ENCODE peak calls at places on chromosomes 3 and 15, in seven cellular contexts. I is Calu3, T is nephron progenitor cell, E is psoas muscle, U is ovary, X is cardiac fibroblast, G is ascending aorta. D is an unnamed sample.

GRCh38 chr3:169627073-169627472 is 36.4 kb downstream of the MECOM start:
- DNase-seq in U (no peak), X (no peak), T (no peak), E (no peak), I (no peak), G (no peak), D (no peak)

GRCh38 chr3:126553284-126553811 is 5.4 kb downstream of the C3orf22 start:
- DNase-seq in X (no peak), G (no peak), T (no peak), U (peak), I (no peak), E (no peak), D (no peak)

GRCh38 chr15:55168350-55168974 is 28.3 kb downstream of the RSL24D1 start:
- DNase-seq in G (no peak), I (peak), U (peak), T (peak), E (peak), X (peak), D (peak)

GRCh38 chr3:194150252-194150934 is 14.4 kb downstream of the HES1 start:
- DNase-seq in X (no peak), E (no peak), U (no peak), G (no peak), T (no peak), I (peak), D (peak)

GRCh38 chr3:132660745-132661067 is 577 bp downstream of the UBA5 start:
- DNase-seq in U (no peak), T (no peak), X (peak), G (no peak), I (no peak), E (no peak), D (no peak)

GRCh38 chr15:38252481-38253311 is at the start of gene SPRED1:
- DNase-seq in X (peak), T (peak), U (peak), I (peak), G (no peak), E (peak), D (peak)

GRCh38 chr15:62850318-62850717 is 192.2 kb upstream of the TPM1 start:
- DNase-seq in U (no peak), G (no peak), X (no peak), E (no peak), I (peak), T (no peak), D (no peak)

GRCh38 chr3:61847784-61848462 is 286.6 kb downstream of the PTPRG start:
- DNase-seq in U (peak), T (no peak), G (no peak), X (peak), I (no peak), E (peak), D (no peak)

GRCh38 chr3:8712871-8713360 is 20.7 kb upstream of the CAV3 start:
- DNase-seq in I (no peak), X (no peak), G (no peak), U (no peak), T (no peak), E (no peak), D (no peak)

GRCh38 chr3:134302674-134303073 is 52.0 kb upstream of the RYK start:
- DNase-seq in U (no peak), T (no peak), G (no peak), I (no peak), E (no peak), X (no peak), D (no peak)

GRCh38 chr3:23650371-23651140 is 155.2 kb upstream of the UBE2E1 start:
- DNase-seq in I (no peak), T (no peak), U (no peak), X (peak), E (no peak), G (no peak), D (peak)

GRCh38 chr3:196275126-196275525 is 12.4 kb downstream of the PCYT1A start:
- DNase-seq in G (no peak), T (no peak), E (no peak), I (no peak), U (no peak), X (peak), D (no peak)

GRCh38 chr15:36284911-36285310 is 294.5 kb upstream of the CDIN1 start:
- DNase-seq in I (no peak), U (no peak), G (no peak), E (no peak), X (no peak), T (no peak), D (no peak)

GRCh38 chr3:131387796-131388195 is 6.2 kb downstream of the NUDT16 start:
- DNase-seq in I (no peak), T (no peak), U (no peak), E (no peak), X (no peak), G (no peak), D (no peak)

GRCh38 chr3:47266709-47267489 is 15.7 kb downstream of the KIF9 start:
- DNase-seq in U (peak), I (peak), E (peak), G (peak), T (no peak), X (peak), D (peak)

DNA sequence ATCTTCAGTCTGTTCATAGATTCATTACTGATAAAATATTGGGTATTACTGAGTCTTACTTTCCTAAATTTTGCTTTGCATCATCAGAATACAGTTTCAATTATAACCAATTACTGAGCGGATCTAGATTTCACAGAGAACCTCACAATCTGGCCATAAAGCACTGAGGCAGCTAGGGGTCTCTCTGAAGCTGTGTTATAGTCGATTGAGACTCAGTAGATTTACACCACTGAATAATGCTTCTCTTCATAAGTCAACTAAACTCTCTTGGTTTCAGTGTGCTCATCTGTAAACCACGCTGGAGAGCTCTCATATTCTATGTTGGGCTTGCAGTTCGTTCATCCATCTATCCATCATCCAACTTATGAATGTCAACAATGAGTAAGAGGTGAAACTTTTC is 180.6 kb downstream of the GREM1 start:
- DNase-seq in E (no peak), T (no peak), G (no peak), I (no peak), U (no peak), X (no peak), D (no peak)
- TF ChIP-seq CTCF in E (no peak), T (no peak), G (no peak), I (no peak), U (no peak), X (no peak), D (no peak)

GRCh38 chr3:84110787-84111186 is 848.0 kb upstream of the CADM2 start:
- DNase-seq in I (no peak), X (no peak), T (no peak), U (no peak), E (no peak), G (no peak), D (no peak)
- TF ChIP-seq CTCF in I (no peak), X (no peak), T (no peak), U (no peak), E (no peak), G (no peak), D (no peak)

GRCh38 chr15:40258544-40258943 is 19.7 kb downstream of the PAK6 start:
- DNase-seq in E (no peak), X (no peak), G (no peak), I (no peak), U (no peak), T (no peak), D (no peak)
- TF ChIP-seq CTCF in E (no peak), X (no peak), G (no peak), I (no peak), U (no peak), T (no peak), D (no peak)

GRCh38 chr3:138289260-138289659 is 40.4 kb downstream of the NME9 start:
- DNase-seq in I (no peak), X (no peak), E (no peak), U (no peak), G (no peak), T (no peak), D (no peak)

GRCh38 chr3:138284079-138284478 is 45.6 kb downstream of the NME9 start:
- DNase-seq in X (no peak), E (no peak), U (no peak), G (no peak), T (no peak), I (no peak), D (no peak)

GRCh38 chr3:138281561-138281960 is 48.1 kb downstream of the NME9 start:
- DNase-seq in X (no peak), G (no peak), E (no peak), T (no peak), I (no peak), U (no peak), D (no peak)

GRCh38 chr3:138282836-138283235 is 46.8 kb downstream of the NME9 start:
- DNase-seq in U (no peak), E (no peak), G (no peak), I (no peak), T (no peak), X (no peak), D (no peak)

DNA sequence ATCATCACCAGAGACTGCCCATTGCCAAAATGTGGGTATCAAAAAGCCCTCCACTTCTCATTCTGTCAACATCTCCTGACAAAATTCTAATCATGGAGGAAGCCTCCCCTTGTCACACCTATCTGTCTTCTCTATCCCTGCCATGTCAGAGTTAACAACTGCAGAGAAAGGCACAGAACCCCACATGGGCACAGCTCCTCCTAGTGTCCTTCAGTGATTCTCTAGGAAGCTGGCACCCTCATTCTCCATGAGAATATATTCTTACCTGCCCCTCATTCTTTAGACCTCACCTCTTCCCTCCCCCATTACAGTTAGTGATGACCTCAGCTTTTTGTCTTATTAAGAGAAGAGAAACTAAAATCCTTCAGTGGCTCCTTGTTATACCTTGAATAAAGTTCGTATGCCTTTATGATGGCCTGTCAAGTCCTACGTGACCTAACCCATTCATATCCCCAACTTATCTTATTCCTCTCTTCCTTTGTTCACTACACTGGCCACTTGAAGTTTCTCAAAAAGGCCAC is 44.6 kb downstream of the NME9 start:
- DNase-seq in T (no peak), X (peak), G (no peak), I (no peak), E (no peak), U (no peak), D (no peak)
- TF ChIP-seq CTCF in T (no peak), X (no peak), G (no peak), I (no peak), E (no peak), U (no peak), D (no peak)

GRCh38 chr15:95829062-95829461 is 501.4 kb upstream of the NR2F2 start:
- DNase-seq in E (no peak), X (no peak), I (no peak), U (no peak), G (no peak), T (no peak), D (no peak)

GRCh38 chr15:95825672-95826387 is 504.7 kb upstream of the NR2F2 start:
- DNase-seq in I (no peak), X (no peak), U (no peak), T (no peak), G (no peak), E (no peak), D (no peak)

GRCh38 chr15:95825198-95825597 is 505.3 kb upstream of the NR2F2 start:
- DNase-seq in T (no peak), X (no peak), U (no peak), I (no peak), E (no peak), G (no peak), D (no peak)

GRCh38 chr15:95826388-95826781 is 504.1 kb upstream of the NR2F2 start:
- DNase-seq in I (no peak), U (no peak), G (no peak), X (no peak), E (no peak), T (no peak), D (no peak)

DNA sequence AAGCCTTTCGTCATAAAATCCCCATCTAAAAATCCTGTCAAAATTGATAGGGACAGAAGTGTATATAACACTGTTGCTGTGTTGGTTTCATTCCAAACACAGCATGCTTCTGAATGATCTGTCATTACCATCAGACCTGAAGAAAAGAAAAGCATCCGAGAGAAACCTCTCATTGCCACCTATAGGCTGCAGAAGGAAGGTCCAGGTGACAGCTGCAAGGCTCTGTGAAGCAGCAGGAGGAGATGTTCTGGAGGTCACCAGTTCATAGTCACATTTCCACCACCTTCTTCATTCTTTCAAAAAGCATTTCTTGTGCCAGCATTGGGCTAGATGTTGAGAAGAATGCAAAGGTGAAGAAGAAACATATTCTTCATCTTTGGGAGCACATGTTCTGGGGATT is 503.7 kb upstream of the NR2F2 start:
- DNase-seq in X (no peak), G (no peak), E (no peak), I (peak), U (no peak), T (no peak), D (peak)
- TF ChIP-seq CTCF in X (peak), G (no peak), E (no peak), I (no peak), U (no peak), T (no peak), D (no peak)

GRCh38 chr3:113825090-113825489 is 13.5 kb upstream of the GRAMD1C start:
- DNase-seq in E (no peak), I (no peak), G (no peak), T (no peak), U (no peak), X (peak), D (no peak)
- TF ChIP-seq CTCF in E (no peak), I (no peak), G (no peak), T (no peak), U (no peak), X (peak), D (no peak)

DNA sequence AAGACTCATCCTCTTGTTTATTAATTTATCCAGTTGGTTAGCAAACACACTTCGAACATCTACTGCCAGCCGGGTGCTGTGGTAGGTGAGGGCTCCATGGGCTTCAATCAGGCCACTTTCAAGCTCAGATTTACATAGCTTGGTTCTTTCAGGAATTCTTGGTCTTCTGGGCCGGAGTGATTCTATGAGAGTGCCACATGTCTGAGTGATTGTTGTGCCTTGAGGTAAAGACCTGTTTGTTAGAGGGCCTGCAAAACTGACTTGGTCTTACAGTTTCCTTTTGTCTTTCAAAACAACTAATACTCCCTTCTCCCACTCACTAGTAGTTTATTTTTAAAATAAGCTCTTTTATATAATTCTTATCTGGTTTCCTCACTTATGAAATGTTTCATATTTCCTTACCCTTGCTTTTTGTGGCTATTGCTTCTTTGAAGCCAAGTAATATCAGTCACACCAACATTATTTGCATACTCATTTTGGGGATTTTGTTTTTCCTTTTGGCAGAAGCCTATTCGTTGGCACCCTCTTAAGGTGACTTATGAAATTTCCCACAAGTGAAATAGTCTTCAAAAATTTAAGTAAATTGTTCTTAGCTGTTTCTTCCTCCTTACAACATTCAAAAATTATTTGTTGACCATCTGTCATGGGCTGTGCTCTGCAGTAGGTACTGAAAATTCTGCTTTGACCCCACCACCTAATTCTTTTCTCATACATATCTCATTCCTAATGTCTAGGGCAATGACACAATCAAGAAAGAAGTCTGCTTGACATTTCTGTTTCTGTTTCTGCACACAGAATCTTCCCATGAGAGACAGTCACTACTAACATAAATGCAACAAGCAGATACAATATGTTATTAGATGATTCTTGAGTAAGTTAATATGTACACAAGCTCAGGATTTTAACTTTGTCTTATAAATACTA is 120.2 kb downstream of the LRRC28 start:
- DNase-seq in U (no peak), T (no peak), X (peak), I (no peak), E (no peak), G (no peak), D (no peak)
- TF ChIP-seq CTCF in U (no peak), T (no peak), X (no peak), I (no peak), E (no peak), G (no peak), D (peak)

GRCh38 chr15:58515807-58516206 is 84.0 kb downstream of the LIPC start:
- DNase-seq in G (no peak), X (peak), E (no peak), U (no peak), T (no peak), I (no peak), D (no peak)

GRCh38 chr15:58520464-58520863 is 88.7 kb downstream of the LIPC start:
- DNase-seq in U (no peak), I (no peak), T (no peak), X (no peak), E (no peak), G (no peak), D (no peak)

GRCh38 chr15:58518626-58519025 is 86.8 kb downstream of the LIPC start:
- DNase-seq in U (no peak), I (no peak), X (no peak), T (no peak), E (no peak), G (no peak), D (no peak)

GRCh38 chr15:58517682-58518525 is 86.1 kb downstream of the LIPC start:
- DNase-seq in U (no peak), E (no peak), X (no peak), G (no peak), I (no peak), T (no peak), D (no peak)

GRCh38 chr15:58517252-58517681 is 85.5 kb downstream of the LIPC start:
- DNase-seq in U (no peak), I (no peak), E (no peak), G (no peak), X (no peak), T (no peak), D (no peak)
- TF ChIP-seq CTCF in U (no peak), I (no peak), E (no peak), G (no peak), X (no peak), T (no peak), D (no peak)

GRCh38 chr3:128439226-128439625 is 27.5 kb downstream of the DNAJB8 start:
- DNase-seq in U (no peak), E (no peak), T (no peak), I (no peak), G (no peak), X (no peak), D (no peak)

GRCh38 chr3:128435561-128435960 is 31.1 kb downstream of the DNAJB8 start:
- DNase-seq in T (no peak), E (no peak), U (no peak), G (no peak), I (no peak), X (no peak), D (no peak)

GRCh38 chr3:128436214-128436613 is 30.5 kb downstream of the DNAJB8 start:
- DNase-seq in I (no peak), X (no peak), G (no peak), E (no peak), U (no peak), T (no peak), D (no peak)

GRCh38 chr3:128442070-128442469 is 24.6 kb downstream of the DNAJB8 start:
- DNase-seq in U (no peak), G (no peak), X (no peak), E (no peak), T (no peak), I (no peak), D (no peak)

GRCh38 chr3:128438488-128439072 is 28.1 kb downstream of the DNAJB8 start:
- DNase-seq in G (no peak), T (no peak), U (no peak), I (no peak), X (no peak), E (no peak), D (no peak)
- TF ChIP-seq CTCF in G (no peak), T (peak), U (no peak), I (peak), X (peak), E (no peak), D (peak)

GRCh38 chr15:71195242-71195641 is 80.0 kb downstream of the THSD4 start:
- DNase-seq in T (no peak), I (no peak), G (no peak), U (no peak), E (no peak), X (peak), D (peak)
- TF ChIP-seq CTCF in T (peak), I (no peak), G (no peak), U (no peak), E (no peak), X (peak), D (no peak)

D was measured in RWPE1.